ENCODE peak calls at places on chromosomes 6 and 20, in four cellular contexts. One of them, this sample, is unnamed.

GRCh38 chr20:41524980-41525613 is 93.1 kb downstream of the CHD6 start:
- DNase-seq in fibroblast of lung: peak
- DNase-seq in CD8-positive, alpha-beta T cell: no peak
- DNase-seq in lung: peak
- DNase-seq in this sample: peak

GRCh38 chr20:8156603-8157079 is 24.6 kb downstream of the PLCB1 start:
- DNase-seq in lung: no peak
- DNase-seq in CD8-positive, alpha-beta T cell: no peak
- DNase-seq in fibroblast of lung: peak
- DNase-seq in this sample: peak

GRCh38 chr6:96675617-96676016 is 112.7 kb downstream of the FHL5 start:
- DNase-seq in fibroblast of lung: no peak
- DNase-seq in CD8-positive, alpha-beta T cell: no peak
- DNase-seq in lung: no peak
- DNase-seq in this sample: no peak

GRCh38 chr6:125791151-125791819 is 525 bp downstream of the NCOA7 start:
- DNase-seq in lung: no peak
- DNase-seq in fibroblast of lung: peak
- DNase-seq in CD8-positive, alpha-beta T cell: peak
- DNase-seq in this sample: peak

GRCh38 chr6:141484726-141485125 is 648.0 kb upstream of the GJE1 start:
- DNase-seq in lung: no peak
- DNase-seq in fibroblast of lung: no peak
- DNase-seq in CD8-positive, alpha-beta T cell: no peak
- DNase-seq in this sample: no peak

GRCh38 chr6:75044846-75045245 is 161.0 kb downstream of the COL12A1 start:
- DNase-seq in lung: no peak
- DNase-seq in fibroblast of lung: peak
- DNase-seq in CD8-positive, alpha-beta T cell: no peak
- DNase-seq in this sample: no peak

GRCh38 chr6:111846511-111847409 is 26.5 kb downstream of the FYN start:
- DNase-seq in lung: no peak
- DNase-seq in CD8-positive, alpha-beta T cell: no peak
- DNase-seq in fibroblast of lung: no peak
- DNase-seq in this sample: no peak

GRCh38 chr20:19730716-19731115 is 27.3 kb upstream of the RIN2 start:
- DNase-seq in lung: no peak
- DNase-seq in fibroblast of lung: no peak
- DNase-seq in CD8-positive, alpha-beta T cell: no peak
- DNase-seq in this sample: no peak

GRCh38 chr6:130944486-130944885 is 117.3 kb downstream of the SMLR1 start:
- DNase-seq in CD8-positive, alpha-beta T cell: no peak
- DNase-seq in lung: no peak
- DNase-seq in fibroblast of lung: no peak
- DNase-seq in this sample: no peak

GRCh38 chr6:87391334-87391733 is 16.4 kb upstream of the CFAP206 start:
- DNase-seq in fibroblast of lung: no peak
- DNase-seq in CD8-positive, alpha-beta T cell: no peak
- DNase-seq in lung: no peak
- DNase-seq in this sample: peak

GRCh38 chr6:27684264-27685211 is 211.6 kb upstream of the ZNF184 start:
- DNase-seq in fibroblast of lung: peak
- DNase-seq in lung: no peak
- DNase-seq in CD8-positive, alpha-beta T cell: peak
- DNase-seq in this sample: peak

GRCh38 chr6:148969679-148970078 is 222.8 kb downstream of the UST start:
- DNase-seq in fibroblast of lung: peak
- DNase-seq in CD8-positive, alpha-beta T cell: no peak
- DNase-seq in lung: no peak
- DNase-seq in this sample: no peak

GRCh38 chr20:32368930-32369329 is 10.8 kb downstream of the ASXL1 start:
- DNase-seq in lung: no peak
- DNase-seq in CD8-positive, alpha-beta T cell: no peak
- DNase-seq in fibroblast of lung: peak
- DNase-seq in this sample: peak

GRCh38 chr6:111087871-111088667 is 766 bp downstream of the SLC16A10 start:
- DNase-seq in lung: peak
- DNase-seq in CD8-positive, alpha-beta T cell: peak
- DNase-seq in fibroblast of lung: peak
- DNase-seq in this sample: no peak

GRCh38 chr6:30555428-30556005 is 772 bp downstream of the GNL1 start:
- DNase-seq in CD8-positive, alpha-beta T cell: no peak
- DNase-seq in fibroblast of lung: peak
- DNase-seq in lung: peak
- DNase-seq in this sample: peak

GRCh38 chr6:20438462-20439070 is 36.9 kb downstream of the E2F3 start:
- DNase-seq in CD8-positive, alpha-beta T cell: no peak
- DNase-seq in lung: no peak
- DNase-seq in fibroblast of lung: no peak
- DNase-seq in this sample: no peak

GRCh38 chr6:26321005-26321404 is 44.0 kb upstream of the BTN3A2 start:
- DNase-seq in lung: no peak
- DNase-seq in CD8-positive, alpha-beta T cell: no peak
- DNase-seq in fibroblast of lung: no peak
- DNase-seq in this sample: no peak

GRCh38 chr20:50388733-50389436 is 121.3 kb upstream of the PTPN1 start:
- DNase-seq in CD8-positive, alpha-beta T cell: no peak
- DNase-seq in fibroblast of lung: no peak
- DNase-seq in lung: no peak
- DNase-seq in this sample: no peak

GRCh38 chr6:85923013-85923430 is 280.3 kb upstream of the SYNCRIP start:
- DNase-seq in lung: no peak
- DNase-seq in fibroblast of lung: peak
- DNase-seq in CD8-positive, alpha-beta T cell: no peak
- DNase-seq in this sample: peak

GRCh38 chr20:50313223-50313820 is 122.7 kb downstream of the CEBPB start:
- DNase-seq in CD8-positive, alpha-beta T cell: no peak
- DNase-seq in lung: no peak
- DNase-seq in fibroblast of lung: no peak
- DNase-seq in this sample: peak

GRCh38 chr6:63805808-63806572 is 170.4 kb downstream of the PHF3 start:
- DNase-seq in lung: no peak
- DNase-seq in fibroblast of lung: peak
- DNase-seq in CD8-positive, alpha-beta T cell: no peak
- DNase-seq in this sample: peak

GRCh38 chr6:15234068-15234758 is 11.7 kb upstream of the JARID2 start:
- DNase-seq in lung: no peak
- DNase-seq in fibroblast of lung: no peak
- DNase-seq in CD8-positive, alpha-beta T cell: no peak
- DNase-seq in this sample: no peak

GRCh38 chr20:61437280-61438206 is 185.5 kb downstream of the CDH4 start:
- DNase-seq in fibroblast of lung: peak
- DNase-seq in CD8-positive, alpha-beta T cell: no peak
- DNase-seq in lung: no peak
- DNase-seq in this sample: peak

GRCh38 chr6:169378620-169379381 is 125.2 kb upstream of the THBS2 start:
- DNase-seq in lung: no peak
- DNase-seq in CD8-positive, alpha-beta T cell: no peak
- DNase-seq in fibroblast of lung: no peak
- DNase-seq in this sample: no peak

GRCh38 chr6:19538086-19538485 is 299.1 kb upstream of the ID4 start:
- DNase-seq in lung: peak
- DNase-seq in CD8-positive, alpha-beta T cell: no peak
- DNase-seq in fibroblast of lung: no peak
- DNase-seq in this sample: no peak

GRCh38 chr6:170222498-170223471 is 68.1 kb downstream of the DLL1 start:
- DNase-seq in fibroblast of lung: peak
- DNase-seq in lung: no peak
- DNase-seq in CD8-positive, alpha-beta T cell: no peak
- DNase-seq in this sample: no peak

GRCh38 chr6:142507065-142507464 is 205.3 kb downstream of the ADGRG6 start:
- DNase-seq in CD8-positive, alpha-beta T cell: no peak
- DNase-seq in lung: no peak
- DNase-seq in fibroblast of lung: no peak
- DNase-seq in this sample: no peak

GRCh38 chr20:50095476-50096078 is 17.4 kb downstream of the UBE2V1 start:
- DNase-seq in fibroblast of lung: no peak
- DNase-seq in CD8-positive, alpha-beta T cell: no peak
- DNase-seq in lung: no peak
- DNase-seq in this sample: no peak

GRCh38 chr6:106562001-106562400 is 67.3 kb downstream of the RTN4IP1 start:
- DNase-seq in fibroblast of lung: no peak
- DNase-seq in CD8-positive, alpha-beta T cell: no peak
- DNase-seq in lung: no peak
- DNase-seq in this sample: no peak

GRCh38 chr6:47780510-47781356 is 1.1 kb upstream of the OPN5 start:
- DNase-seq in fibroblast of lung: peak
- DNase-seq in lung: no peak
- DNase-seq in CD8-positive, alpha-beta T cell: peak
- DNase-seq in this sample: peak

GRCh38 chr20:53611449-53611894 is 17.8 kb upstream of the ZNF217 start:
- DNase-seq in CD8-positive, alpha-beta T cell: no peak
- DNase-seq in fibroblast of lung: peak
- DNase-seq in lung: no peak
- DNase-seq in this sample: peak

GRCh38 chr6:156781882-156782631 is 4.9 kb downstream of the ARID1B start:
- DNase-seq in fibroblast of lung: no peak
- DNase-seq in CD8-positive, alpha-beta T cell: no peak
- DNase-seq in lung: no peak
- DNase-seq in this sample: no peak

GRCh38 chr6:168088161-168089106 is 9.4 kb upstream of the FRMD1 start:
- DNase-seq in CD8-positive, alpha-beta T cell: no peak
- DNase-seq in fibroblast of lung: peak
- DNase-seq in lung: no peak
- DNase-seq in this sample: peak

GRCh38 chr6:87430499-87430898 is 22.7 kb downstream of the CFAP206 start:
- DNase-seq in fibroblast of lung: no peak
- DNase-seq in lung: no peak
- DNase-seq in CD8-positive, alpha-beta T cell: no peak
- DNase-seq in this sample: no peak

GRCh38 chr20:25541676-25542075 is 43.7 kb downstream of the NINL start:
- DNase-seq in CD8-positive, alpha-beta T cell: no peak
- DNase-seq in lung: no peak
- DNase-seq in fibroblast of lung: peak
- DNase-seq in this sample: peak

GRCh38 chr20:25537890-25538289 is 47.4 kb downstream of the NINL start:
- DNase-seq in fibroblast of lung: no peak
- DNase-seq in CD8-positive, alpha-beta T cell: no peak
- DNase-seq in lung: no peak
- DNase-seq in this sample: no peak

GRCh38 chr20:25539742-25540201 is 45.6 kb downstream of the NINL start:
- DNase-seq in fibroblast of lung: peak
- DNase-seq in lung: no peak
- DNase-seq in CD8-positive, alpha-beta T cell: no peak
- DNase-seq in this sample: peak

GRCh38 chr20:25540273-25540672 is 45.1 kb downstream of the NINL start:
- DNase-seq in CD8-positive, alpha-beta T cell: no peak
- DNase-seq in fibroblast of lung: peak
- DNase-seq in lung: no peak
- DNase-seq in this sample: peak

DNA sequence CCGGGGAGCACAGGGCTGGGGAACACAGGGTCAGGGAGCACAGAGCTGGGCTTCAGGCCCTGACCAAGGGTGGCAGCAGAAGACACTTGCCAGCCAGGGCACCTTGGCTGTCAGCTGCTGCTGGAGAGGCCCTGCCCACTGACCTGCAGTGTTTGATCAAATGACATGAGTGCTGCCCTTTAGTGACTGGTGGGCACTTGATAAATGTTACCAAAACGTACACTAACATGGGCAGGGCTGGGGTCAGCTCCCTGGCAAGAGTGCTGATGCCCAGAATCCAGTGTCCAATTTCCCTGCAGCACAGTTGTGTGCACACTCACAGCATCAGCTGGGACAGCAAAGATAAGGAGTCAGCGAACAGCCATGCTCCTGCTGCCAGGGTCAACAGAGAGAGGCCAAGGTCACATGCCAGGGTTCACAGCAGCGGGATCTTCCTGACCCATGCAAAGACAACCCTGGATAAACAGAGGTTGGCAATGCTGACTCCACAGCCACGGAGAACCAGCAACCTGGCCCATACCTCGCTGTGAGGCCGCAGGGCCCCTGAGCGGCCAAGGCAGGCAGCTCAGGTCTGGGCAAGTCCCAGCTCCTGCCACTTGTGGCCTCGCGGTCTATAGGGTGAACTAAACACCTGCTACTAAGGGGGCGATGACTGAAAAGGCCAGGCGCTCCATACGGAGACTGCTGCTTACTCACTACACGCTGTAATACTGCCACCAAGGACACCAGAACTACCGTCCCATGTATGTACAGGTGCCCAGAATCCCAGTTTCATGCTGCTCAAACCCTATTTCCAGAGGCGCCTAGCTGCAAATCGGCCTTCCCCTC is 46.3 kb downstream of the NINL start:
- DNase-seq in lung: no peak
- DNase-seq in CD8-positive, alpha-beta T cell: no peak
- DNase-seq in fibroblast of lung: no peak
- DNase-seq in this sample: no peak
- H3K4me3 ChIP-seq in lung: no peak
- H3K4me3 ChIP-seq in CD8-positive, alpha-beta T cell: no peak
- H3K4me3 ChIP-seq in fibroblast of lung: no peak
- H3K4me3 ChIP-seq in this sample: no peak

GRCh38 chr6:44002071-44002590 is 125.1 kb downstream of the MRPL14 start:
- DNase-seq in CD8-positive, alpha-beta T cell: no peak
- DNase-seq in fibroblast of lung: no peak
- DNase-seq in lung: no peak
- DNase-seq in this sample: no peak
- H3K4me3 ChIP-seq in CD8-positive, alpha-beta T cell: peak
- H3K4me3 ChIP-seq in fibroblast of lung: no peak
- H3K4me3 ChIP-seq in lung: no peak
- H3K4me3 ChIP-seq in this sample: peak

GRCh38 chr20:64049060-64049886 is at the start of gene SOX18:
- DNase-seq in fibroblast of lung: peak
- DNase-seq in CD8-positive, alpha-beta T cell: no peak
- DNase-seq in lung: no peak
- DNase-seq in this sample: peak
- H3K4me3 ChIP-seq in fibroblast of lung: no peak
- H3K4me3 ChIP-seq in CD8-positive, alpha-beta T cell: no peak
- H3K4me3 ChIP-seq in lung: peak
- H3K4me3 ChIP-seq in this sample: peak

DNA sequence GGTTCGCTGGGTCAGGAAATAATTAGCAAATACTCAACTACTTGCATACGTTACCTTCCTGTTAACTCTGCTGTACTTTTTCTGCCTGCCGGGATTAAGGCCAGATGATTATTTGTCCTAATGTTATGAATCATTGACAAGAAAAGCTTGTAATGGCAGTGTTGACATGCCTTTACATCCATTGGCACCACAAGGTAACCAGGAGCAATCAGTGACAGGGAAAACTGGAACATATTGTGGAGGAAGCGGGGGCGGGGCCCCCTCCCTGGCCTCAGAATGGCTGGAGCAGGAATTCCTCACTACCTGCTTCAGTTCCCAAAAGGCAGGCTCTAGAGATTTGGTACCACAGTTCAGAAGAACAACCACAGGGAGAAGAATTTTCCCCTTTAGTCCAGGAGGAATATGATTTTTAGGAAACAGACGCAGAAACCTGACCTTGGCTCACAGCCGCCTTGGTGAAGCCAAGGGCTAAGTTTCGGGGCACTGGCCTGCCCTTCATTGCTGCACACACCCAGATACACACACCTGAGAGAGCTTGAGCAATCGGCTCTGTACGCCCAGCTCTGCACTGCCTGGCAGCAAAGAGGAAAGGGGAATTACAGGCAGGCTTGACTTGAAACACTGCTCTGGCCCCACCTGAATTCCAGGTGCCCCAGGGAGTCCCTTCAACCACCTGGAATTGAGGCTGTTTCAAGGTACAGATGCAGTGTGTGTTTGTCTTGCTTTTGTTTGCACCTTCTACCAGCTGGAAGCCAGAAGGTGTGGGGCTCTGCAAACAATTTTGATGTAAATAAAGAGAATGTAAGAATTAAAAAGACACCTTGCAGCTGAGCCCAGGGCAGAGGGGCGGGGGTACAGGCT is 89.8 kb downstream of the MYB start:
- DNase-seq in CD8-positive, alpha-beta T cell: no peak
- DNase-seq in fibroblast of lung: no peak
- DNase-seq in lung: peak
- DNase-seq in this sample: no peak
- H3K4me3 ChIP-seq in CD8-positive, alpha-beta T cell: no peak
- H3K4me3 ChIP-seq in fibroblast of lung: no peak
- H3K4me3 ChIP-seq in lung: no peak
- H3K4me3 ChIP-seq in this sample: no peak